ENCODE peak calls at places on chromosomes 1 and 21, in five cellular contexts. Z is thyroid gland, M is upper lobe of right lung, L is psoas muscle, U is fibroblast of lung. K is an unnamed sample.

GRCh38 chr1:24107462-24108225 is 4.3 kb downstream of the MYOM3 start:
- DNase-seq in L (peak; percentile 61), U (peak; percentile 56), M (no peak), Z (no peak), K (peak; percentile 52)

GRCh38 chr1:85330206-85330605 is 53.8 kb upstream of the BCL10 start:
- DNase-seq in M (no peak), U (peak; percentile 69), Z (no peak), L (no peak), K (no peak)

GRCh38 chr1:9746211-9746610 is 77.6 kb downstream of the CLSTN1 start:
- DNase-seq in U (peak; percentile 16), Z (no peak), L (no peak), M (no peak), K (no peak)

GRCh38 chr21:45590246-45590725 is 48.0 kb upstream of the SLC19A1 start:
- DNase-seq in M (peak; percentile 88), Z (no peak), U (peak; percentile 70), L (peak; percentile 57), K (peak; percentile 71)

GRCh38 chr1:167186198-167186750 is 34.4 kb upstream of the POU2F1 start:
- DNase-seq in Z (no peak), L (no peak), U (no peak), M (no peak), K (no peak)

GRCh38 chr1:224211262-224211962 is 28.4 kb downstream of the DEGS1 start:
- DNase-seq in Z (peak; percentile 73), L (no peak), M (no peak), U (peak; percentile 80), K (peak; percentile 77)

GRCh38 chr21:41709965-41710822 is 56.7 kb downstream of the RIPK4 start:
- DNase-seq in Z (no peak), M (no peak), U (no peak), L (no peak), K (no peak)

GRCh38 chr1:154019940-154020339 is 29.4 kb downstream of the RPS27 start:
- DNase-seq in U (no peak), L (no peak), M (no peak), Z (no peak), K (no peak)

GRCh38 chr21:44758141-44758561 is 43.5 kb downstream of the UBE2G2 start:
- DNase-seq in L (no peak), M (peak; percentile 58), Z (no peak), U (no peak), K (no peak)

GRCh38 chr1:7013833-7014639 is 228.8 kb downstream of the CAMTA1 start:
- DNase-seq in M (no peak), U (no peak), L (no peak), Z (peak; percentile 6), K (peak; percentile 10)

GRCh38 chr1:204909109-204909508 is 38.4 kb downstream of the NFASC start:
- DNase-seq in Z (no peak), M (no peak), U (no peak), L (no peak), K (no peak)

GRCh38 chr1:942411-942821 is 16.6 kb downstream of the NOC2L start:
- DNase-seq in Z (no peak), M (no peak), L (no peak), U (no peak), K (no peak)
- H3K4me1 ChIP-seq in Z (peaks cover 13% of the 10 kb centered on the region), M (peaks cover 22% of the 10 kb centered on the region), L (peaks cover 18% of the 10 kb centered on the region), U (peaks cover 24% of the 10 kb centered on the region), K (peaks cover 14% of the 10 kb centered on the region)

GRCh38 chr1:42748461-42749410 is 8.7 kb upstream of the CLDN19 start:
- DNase-seq in L (no peak), U (no peak), M (peak; percentile 25), Z (no peak), K (no peak)
- H3K36me3 ChIP-seq in L (peaks cover 3% of the 10 kb centered on the region), U (peaks cover 34% of the 10 kb centered on the region), M (peaks cover 55% of the 10 kb centered on the region), Z (peaks cover 24% of the 10 kb centered on the region), K (no peaks in the 10 kb centered on the region)

DNA sequence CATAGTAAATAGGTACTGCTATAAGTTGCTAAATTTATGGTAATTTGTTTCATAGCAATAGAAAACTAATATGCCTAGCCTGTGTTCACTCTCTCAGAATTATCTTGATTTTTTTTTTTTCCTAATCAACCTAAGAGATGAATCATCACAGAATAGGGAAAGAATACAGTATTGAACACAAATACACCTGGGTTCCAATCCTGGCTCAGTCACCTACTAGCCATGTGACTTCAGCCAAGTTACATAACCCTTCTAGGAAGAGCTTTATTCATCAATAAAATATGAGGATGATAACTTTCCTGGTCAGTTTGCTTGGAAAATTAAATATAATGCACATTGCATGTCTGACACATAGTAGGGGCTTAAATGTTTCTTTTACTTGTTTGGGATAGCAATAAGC is 279.5 kb downstream of the FOXD2 start:
- DNase-seq in M (no peak), L (no peak), Z (no peak), U (no peak), K (no peak)
- H3K27me3 ChIP-seq in M (peaks cover 46% of the 10 kb centered on the region), L (peaks cover 62% of the 10 kb centered on the region), Z (peaks cover 8% of the 10 kb centered on the region), U (peaks cover 6% of the 10 kb centered on the region), K (no peaks in the 10 kb centered on the region)

DNA sequence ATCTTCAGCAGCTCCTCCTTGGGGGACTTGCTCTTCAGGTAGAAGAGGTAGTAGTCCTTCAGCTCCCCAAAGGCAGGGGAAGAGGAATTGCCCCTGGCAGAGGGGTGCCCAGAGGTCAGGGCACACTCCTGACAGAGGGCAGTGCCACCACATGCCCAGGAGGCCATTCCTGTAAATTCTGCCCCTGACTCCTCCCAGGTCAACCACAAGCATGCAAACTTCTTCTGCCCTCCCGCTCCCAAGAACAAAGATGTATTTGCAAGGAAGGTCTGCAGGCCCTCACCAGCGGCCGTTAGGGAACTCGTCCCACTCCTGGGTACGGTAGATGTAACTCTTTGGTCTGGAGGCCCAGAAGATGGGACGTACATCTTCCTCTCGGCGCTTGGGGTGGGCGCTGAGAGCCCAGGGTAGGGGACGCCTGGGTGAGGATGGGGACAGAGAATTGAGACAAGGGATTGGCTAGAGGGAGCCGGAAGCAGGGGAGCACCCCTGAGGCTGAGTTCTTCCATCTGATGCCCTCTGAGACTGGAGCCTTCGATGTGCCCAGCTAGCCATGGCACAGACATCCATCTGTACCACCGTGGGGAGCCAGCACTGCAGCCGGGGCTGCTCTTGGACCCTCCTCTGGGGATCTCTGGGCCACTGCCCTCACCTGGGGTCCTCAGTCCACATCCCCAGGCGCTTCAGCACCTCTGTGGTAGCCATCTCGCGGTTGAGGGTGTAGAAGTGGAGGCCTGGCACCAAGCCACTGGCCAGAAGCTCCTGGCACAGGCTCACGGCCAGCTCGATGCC is 11.1 kb downstream of the MTHFR start:
- DNase-seq in L (no peak), U (no peak), M (peak; percentile 58), Z (peak; percentile 48), K (no peak)
- H3K4me1 ChIP-seq in L (peaks cover 43% of the 10 kb centered on the region), U (peaks cover 31% of the 10 kb centered on the region), M (peaks cover 48% of the 10 kb centered on the region), Z (peaks cover 45% of the 10 kb centered on the region), K (peaks cover 6% of the 10 kb centered on the region)

DNA sequence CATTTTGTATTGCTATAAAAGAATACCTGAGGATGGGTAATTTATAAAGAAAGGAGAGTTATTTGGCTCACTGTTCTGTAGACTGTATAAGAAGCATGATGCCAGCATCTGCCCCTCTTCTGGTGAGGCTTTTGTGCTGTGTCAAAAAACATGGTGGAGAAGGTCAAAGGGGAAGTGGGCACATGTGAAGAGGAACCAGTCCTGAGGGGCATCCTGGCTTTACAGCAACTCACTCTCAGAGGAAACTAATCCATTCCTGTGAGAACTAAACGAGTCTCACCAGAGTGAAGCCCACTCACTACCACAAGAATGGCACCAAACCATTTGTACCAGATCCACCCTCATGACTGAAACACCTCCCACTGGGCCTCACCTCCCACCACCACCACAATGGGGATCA is 18.8 kb upstream of the SELP start:
- DNase-seq in L (no peak), Z (no peak), U (no peak), M (no peak), K (no peak)
- H3K36me3 ChIP-seq in L (no peaks in the 10 kb centered on the region), Z (no peaks in the 10 kb centered on the region), U (no peaks in the 10 kb centered on the region), M (no peaks in the 10 kb centered on the region), K (no peaks in the 10 kb centered on the region)

DNA sequence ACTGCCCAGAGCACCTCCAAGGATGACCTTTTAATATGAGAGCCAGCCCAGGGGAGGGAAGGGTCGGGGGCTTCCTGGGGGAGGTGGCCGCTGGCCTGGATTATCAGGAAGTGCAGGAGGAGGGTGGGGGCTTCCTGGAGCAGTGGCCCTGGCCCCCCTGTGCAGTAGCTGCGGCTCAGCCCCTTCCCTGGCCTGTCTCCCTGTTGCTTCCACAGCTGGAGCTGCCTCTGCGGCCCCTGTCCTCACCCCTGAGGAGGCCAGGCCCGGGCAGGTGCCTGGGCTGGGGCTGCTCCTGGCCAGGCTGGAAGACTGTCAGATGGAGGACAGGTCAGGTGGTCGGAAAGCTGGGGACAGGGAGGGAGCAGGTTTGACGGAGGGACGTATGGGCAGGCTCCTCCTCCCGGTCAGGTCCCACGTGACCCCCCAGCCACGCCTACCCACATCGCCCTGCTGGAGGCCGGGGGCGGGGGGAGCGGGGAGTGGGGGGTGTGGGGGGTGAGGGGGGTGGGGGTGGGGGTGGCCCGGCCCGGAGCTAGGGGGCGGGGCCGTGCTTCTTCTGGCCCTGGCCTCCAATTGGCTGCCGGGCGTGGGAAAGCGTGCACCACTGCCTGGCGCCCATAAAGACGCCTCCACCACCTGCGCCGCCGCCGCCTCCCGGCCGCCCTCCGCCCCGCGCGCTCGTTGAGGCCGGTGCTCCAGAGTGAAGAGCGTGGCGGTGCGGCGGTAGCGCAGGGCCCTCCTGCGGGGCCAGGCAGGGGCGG is 10.2 kb upstream of the TNFRSF14 start:
- DNase-seq in M (peak; percentile 97), Z (peak; percentile 91), L (peak; percentile 88), U (peak; percentile 66), K (peak; percentile 93)
- H3K27me3 ChIP-seq in M (peaks cover 2% of the 10 kb centered on the region), Z (peaks cover 2% of the 10 kb centered on the region), L (peaks cover 42% of the 10 kb centered on the region), U (no peaks in the 10 kb centered on the region), K (peaks cover 3% of the 10 kb centered on the region)

DNA sequence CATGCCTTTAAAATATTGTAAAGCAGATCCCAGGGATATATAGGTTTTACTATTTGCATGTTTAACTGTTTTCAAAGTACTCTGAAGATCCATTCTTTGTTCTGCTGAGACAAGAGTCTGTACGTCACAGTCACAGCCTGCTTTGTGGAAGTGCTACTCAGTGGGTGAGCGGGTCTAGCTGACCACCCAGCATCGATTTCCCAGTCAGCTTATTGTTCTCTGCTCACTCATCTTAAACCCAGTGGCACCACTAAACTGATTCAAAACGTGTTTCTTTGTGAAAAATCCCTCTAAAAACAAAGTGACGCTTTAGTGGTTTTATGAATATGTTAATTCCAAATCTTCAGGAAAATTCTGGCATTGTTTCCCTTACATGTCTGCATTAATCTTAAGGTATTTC is 12.4 kb downstream of the PLPP3 start:
- DNase-seq in U (no peak), M (no peak), Z (no peak), L (no peak), K (no peak)
- H3K4me1 ChIP-seq in U (peaks cover 5% of the 10 kb centered on the region), M (peaks cover 39% of the 10 kb centered on the region), Z (peaks cover 93% of the 10 kb centered on the region), L (peaks cover 53% of the 10 kb centered on the region), K (peaks cover 7% of the 10 kb centered on the region)

DNA sequence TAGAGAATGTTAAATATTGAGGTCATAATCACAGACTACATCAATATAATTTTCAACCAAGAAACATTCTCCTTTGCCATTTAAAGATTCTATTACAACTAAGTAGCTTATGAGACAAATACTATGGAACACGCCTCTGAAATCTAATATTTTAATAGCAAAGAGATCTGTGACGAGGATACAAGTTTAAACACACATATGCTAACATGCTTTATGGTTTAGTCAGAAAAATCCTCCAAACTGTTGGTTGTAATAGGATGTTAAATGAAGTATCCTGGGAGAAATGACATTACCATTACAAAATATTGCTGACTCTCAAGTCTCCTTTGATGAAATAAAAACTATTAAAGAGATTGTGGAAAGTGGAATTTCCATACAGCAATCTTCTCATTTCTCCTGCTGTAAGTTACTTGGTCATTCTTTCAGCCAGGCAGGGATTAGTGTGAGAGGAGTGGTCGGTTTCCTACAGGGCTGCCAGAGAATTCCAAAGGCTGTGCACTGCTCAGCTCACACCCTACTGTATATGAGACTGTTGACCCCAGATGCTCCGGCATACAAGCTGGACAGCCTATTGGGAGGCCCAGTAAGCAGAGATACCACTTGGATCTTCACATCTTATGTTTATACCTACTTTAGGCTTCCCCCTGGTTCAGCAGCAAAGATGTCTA is 26.6 kb downstream of the SCYL3 start:
- DNase-seq in M (no peak), L (no peak), Z (no peak), U (no peak), K (no peak)
- H3K36me3 ChIP-seq in M (peaks cover 100% of the 10 kb centered on the region), L (peaks cover 7% of the 10 kb centered on the region), Z (peaks cover 64% of the 10 kb centered on the region), U (peaks cover 15% of the 10 kb centered on the region), K (peaks cover 17% of the 10 kb centered on the region)

GRCh38 chr1:30183006-30183405 is 540.4 kb downstream of the MATN1 start:
- DNase-seq in L (no peak), Z (no peak), U (no peak), M (no peak), K (no peak)
- H3K27me3 ChIP-seq in L (peaks cover 11% of the 10 kb centered on the region), Z (no peaks in the 10 kb centered on the region), U (no peaks in the 10 kb centered on the region), M (no peaks in the 10 kb centered on the region), K (no peaks in the 10 kb centered on the region)